ENCODE peak calls at places on chromosomes 11 and 22, in nine cellular contexts. E, J, C, X, K, P, V, W and M are unnamed samples.

GRCh38 chr11:61695917-61696316 is 15.7 kb downstream of the DAGLA start:
- DNase-seq in E (peak), J (peak), C (peak), X (peak), K (peak), P (peak), V (peak), W (peak), M (no peak)

GRCh38 chr11:19714387-19715363 is 2.0 kb downstream of the NAV2 start:
- DNase-seq in E (peak), J (no peak), C (peak), X (no peak), K (peak), P (no peak), V (peak), W (peak), M (no peak)

GRCh38 chr22:35456757-35457156 is 56.8 kb downstream of the MCM5 start:
- DNase-seq in E (no peak), J (no peak), C (no peak), X (no peak), K (no peak), P (no peak), V (no peak), W (no peak), M (no peak)

GRCh38 chr22:44659140-44659539 is 42.9 kb upstream of the PRR5 start:
- DNase-seq in E (no peak), J (no peak), C (no peak), X (no peak), K (no peak), P (no peak), V (no peak), W (no peak), M (no peak)

GRCh38 chr11:13276454-13276851 is 1.1 kb upstream of the BMAL1 start:
- DNase-seq in E (no peak), J (no peak), C (no peak), X (peak), K (no peak), P (no peak), V (no peak), W (no peak), M (peak)

GRCh38 chr11:15468471-15468870 is 353.7 kb downstream of the INSC start:
- DNase-seq in E (no peak), J (no peak), C (peak), X (no peak), K (no peak), P (no peak), V (no peak), W (no peak), M (no peak)

GRCh38 chr11:74282863-74283484 is 28.5 kb downstream of the P4HA3 start:
- DNase-seq in E (no peak), J (no peak), C (peak), X (no peak), K (no peak), P (no peak), V (no peak), W (no peak), M (no peak)

GRCh38 chr22:41838842-41839618 is 6.1 kb downstream of the SREBF2 start:
- DNase-seq in E (no peak), J (no peak), C (no peak), X (no peak), K (no peak), P (no peak), V (no peak), W (no peak), M (no peak)

GRCh38 chr11:1006762-1007161 is 29.8 kb downstream of the MUC6 start:
- DNase-seq in E (no peak), J (no peak), C (no peak), X (no peak), K (peak), P (no peak), V (no peak), W (peak), M (no peak)

GRCh38 chr11:92225206-92225562 is 566 bp downstream of the FAT3 start:
- DNase-seq in E (no peak), J (no peak), C (no peak), X (no peak), K (no peak), P (no peak), V (no peak), W (no peak), M (no peak)

GRCh38 chr11:129375731-129376657 is at the start of gene BARX2:
- DNase-seq in E (no peak), J (no peak), C (peak), X (peak), K (no peak), P (no peak), V (peak), W (peak), M (peak)

GRCh38 chr22:45096256-45096907 is 67.3 kb upstream of the NUP50 start:
- DNase-seq in E (no peak), J (peak), C (peak), X (peak), K (peak), P (no peak), V (peak), W (peak), M (peak)

GRCh38 chr11:44509291-44509690 is 56.2 kb upstream of the CD82 start:
- DNase-seq in E (no peak), J (no peak), C (no peak), X (no peak), K (no peak), P (no peak), V (no peak), W (no peak), M (no peak)

GRCh38 chr11:64619196-64619595 is 28.2 kb downstream of the SLC22A12 start:
- DNase-seq in E (no peak), J (no peak), C (no peak), X (no peak), K (no peak), P (no peak), V (no peak), W (no peak), M (no peak)

GRCh38 chr22:45478108-45478771 is 24.4 kb upstream of the FBLN1 start:
- DNase-seq in E (no peak), J (no peak), C (peak), X (no peak), K (no peak), P (no peak), V (no peak), W (no peak), M (no peak)

GRCh38 chr11:121421149-121421906 is 30.8 kb upstream of the SORL1 start:
- DNase-seq in E (no peak), J (peak), C (no peak), X (no peak), K (no peak), P (no peak), V (no peak), W (no peak), M (no peak)

GRCh38 chr11:116903139-116903538 is 65.7 kb upstream of the APOA1 start:
- DNase-seq in E (no peak), J (no peak), C (no peak), X (no peak), K (no peak), P (no peak), V (no peak), W (no peak), M (no peak)

GRCh38 chr11:115699733-115700132 is 195.5 kb upstream of the CADM1 start:
- DNase-seq in E (no peak), J (no peak), C (peak), X (no peak), K (no peak), P (no peak), V (no peak), W (peak), M (no peak)

GRCh38 chr11:71251761-71252433 is 480 bp downstream of the SHANK2 start:
- DNase-seq in E (peak), J (peak), C (no peak), X (peak), K (no peak), P (no peak), V (peak), W (peak), M (no peak)

GRCh38 chr11:79406376-79406775 is 34.5 kb downstream of the TENM4 start:
- DNase-seq in E (no peak), J (peak), C (no peak), X (no peak), K (no peak), P (no peak), V (no peak), W (no peak), M (no peak)

GRCh38 chr22:46673677-46674236 is 53.6 kb downstream of the GRAMD4 start:
- DNase-seq in E (no peak), J (no peak), C (no peak), X (no peak), K (no peak), P (no peak), V (no peak), W (no peak), M (no peak)

GRCh38 chr22:42269407-42270177 is 861 bp downstream of the TCF20 start:
- DNase-seq in E (peak), J (peak), C (no peak), X (peak), K (peak), P (no peak), V (peak), W (peak), M (peak)

GRCh38 chr22:17633217-17633997 is 4.9 kb upstream of the ATP6V1E1 start:
- DNase-seq in E (peak), J (no peak), C (peak), X (no peak), K (no peak), P (no peak), V (no peak), W (no peak), M (peak)

GRCh38 chr11:9003573-9004309 is at the start of gene NRIP3:
- DNase-seq in E (peak), J (peak), C (peak), X (peak), K (peak), P (peak), V (peak), W (peak), M (peak)

DNA sequence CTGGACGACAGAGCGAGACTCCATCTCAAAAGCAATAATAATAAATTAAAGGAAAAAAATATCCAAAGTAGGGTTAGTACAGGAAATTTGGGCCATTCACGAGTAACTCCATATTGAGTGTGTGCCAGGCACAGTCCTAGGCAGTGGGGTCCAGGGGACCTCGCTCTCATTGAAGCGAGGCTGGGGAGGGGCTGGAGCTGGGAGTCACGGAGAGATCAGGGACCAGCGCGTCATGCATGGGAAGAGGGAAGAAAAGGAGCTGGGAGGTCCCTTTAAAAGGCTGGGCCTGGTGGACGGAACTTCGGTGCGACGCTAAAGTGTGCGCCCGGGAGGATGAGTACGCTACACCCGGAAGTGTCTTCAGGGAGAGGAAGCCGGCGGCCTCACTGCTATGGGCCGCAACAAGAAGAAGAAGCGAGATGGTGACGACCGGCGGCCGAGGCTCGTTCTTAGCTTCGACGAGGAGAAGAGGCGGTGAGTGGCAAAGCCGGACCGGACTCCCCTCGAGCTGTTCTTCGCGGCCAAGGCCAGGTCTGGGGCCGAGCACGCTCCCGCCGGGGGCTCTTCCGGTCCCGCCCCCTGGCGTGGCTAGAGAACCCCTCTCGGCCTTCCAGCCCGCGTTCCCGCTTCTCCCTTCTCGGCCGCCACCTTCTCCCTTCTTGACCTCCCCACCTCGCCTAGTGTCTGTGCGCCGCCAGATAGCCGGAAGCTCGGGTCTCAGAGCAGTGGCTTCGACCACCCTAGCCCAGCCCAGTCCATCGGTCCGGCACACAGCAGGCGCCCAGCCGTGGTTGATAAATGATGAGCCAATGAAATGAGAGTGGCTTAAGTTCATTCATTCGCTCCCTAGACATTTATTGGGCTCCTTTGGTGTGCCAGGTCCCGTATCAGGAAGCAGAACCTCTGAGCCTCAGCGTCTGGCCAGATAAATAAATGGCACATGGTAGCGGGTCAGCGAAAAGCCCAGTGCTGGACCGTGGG is at the start of gene NOL12:
- DNase-seq in E (peak), J (peak), C (peak), X (peak), K (peak), P (peak), V (peak), W (peak), M (peak)
- TF ChIP-seq POLR2A in E (no peak), J (no peak), C (peak), X (peak), K (peak), P (no peak), V (no peak), W (peak), M (peak)

GRCh38 chr11:34050536-34050935 is 995 bp upstream of the CAPRIN1 start:
- DNase-seq in E (peak), J (peak), C (peak), X (no peak), K (no peak), P (no peak), V (no peak), W (no peak), M (no peak)

GRCh38 chr11:34052036-34052607 is 591 bp downstream of the CAPRIN1 start:
- DNase-seq in E (peak), J (peak), C (peak), X (peak), K (peak), P (peak), V (peak), W (peak), M (peak)

GRCh38 chr11:34050967-34051348 is 573 bp upstream of the CAPRIN1 start:
- DNase-seq in E (no peak), J (no peak), C (peak), X (no peak), K (no peak), P (no peak), V (no peak), W (no peak), M (no peak)

GRCh38 chr11:34052608-34053160 is 1.2 kb downstream of the CAPRIN1 start:
- DNase-seq in E (no peak), J (peak), C (no peak), X (peak), K (peak), P (no peak), V (peak), W (peak), M (peak)

GRCh38 chr11:34051349-34052035 is at the start of gene CAPRIN1:
- DNase-seq in E (peak), J (peak), C (peak), X (peak), K (peak), P (peak), V (peak), W (peak), M (peak)
- TF ChIP-seq POLR2A in E (no peak), J (peak), C (peak), X (peak), K (peak), P (peak), V (peak), W (peak), M (peak)

DNA sequence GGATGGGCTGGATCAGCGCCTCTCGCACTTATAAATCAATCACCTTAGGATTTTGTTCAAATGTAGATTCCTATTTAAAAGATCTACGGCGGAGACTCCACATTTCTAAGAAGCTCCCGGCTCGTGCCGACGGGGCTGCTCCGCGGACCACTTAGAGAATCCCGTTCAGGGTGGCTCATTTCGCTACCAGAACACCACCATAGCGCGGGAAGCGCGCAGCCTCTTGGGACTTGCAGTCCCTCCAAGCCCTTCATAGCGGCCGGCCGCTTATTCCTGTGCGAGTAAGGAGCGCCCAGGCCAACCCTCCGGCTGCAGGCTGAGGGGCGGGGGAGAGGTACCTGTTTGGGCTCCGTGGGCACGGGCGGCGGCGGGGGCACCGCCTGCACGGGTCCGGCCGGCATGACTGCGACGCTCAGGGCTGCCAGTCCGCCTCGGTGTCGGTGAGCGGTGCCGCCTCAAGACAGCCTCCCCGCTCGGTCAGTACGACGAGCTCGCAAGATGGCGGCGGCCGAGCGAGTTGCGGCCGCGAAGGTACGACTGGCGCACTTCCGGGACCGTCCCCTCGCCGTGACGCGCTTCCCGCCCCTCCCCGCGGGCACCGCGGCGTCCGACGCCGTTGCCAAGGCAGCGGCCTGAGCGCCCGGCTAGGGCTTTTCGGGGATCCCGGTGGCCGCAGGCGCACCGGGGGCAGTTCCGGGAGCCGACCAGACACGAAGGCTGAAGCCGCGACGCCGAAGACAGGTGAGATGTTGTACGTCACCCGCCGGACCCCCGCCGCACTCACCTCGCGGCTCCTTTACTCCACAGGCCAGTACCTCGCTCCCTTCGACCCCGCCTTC is at the start of the genes CCDC157 and SF3A1:
- DNase-seq in E (peak), J (peak), C (peak), X (peak), K (peak), P (peak), V (peak), W (peak), M (peak)
- TF ChIP-seq POLR2A in E (no peak), J (peak), C (peak), X (peak), K (peak), P (peak), V (peak), W (peak), M (peak)

DNA sequence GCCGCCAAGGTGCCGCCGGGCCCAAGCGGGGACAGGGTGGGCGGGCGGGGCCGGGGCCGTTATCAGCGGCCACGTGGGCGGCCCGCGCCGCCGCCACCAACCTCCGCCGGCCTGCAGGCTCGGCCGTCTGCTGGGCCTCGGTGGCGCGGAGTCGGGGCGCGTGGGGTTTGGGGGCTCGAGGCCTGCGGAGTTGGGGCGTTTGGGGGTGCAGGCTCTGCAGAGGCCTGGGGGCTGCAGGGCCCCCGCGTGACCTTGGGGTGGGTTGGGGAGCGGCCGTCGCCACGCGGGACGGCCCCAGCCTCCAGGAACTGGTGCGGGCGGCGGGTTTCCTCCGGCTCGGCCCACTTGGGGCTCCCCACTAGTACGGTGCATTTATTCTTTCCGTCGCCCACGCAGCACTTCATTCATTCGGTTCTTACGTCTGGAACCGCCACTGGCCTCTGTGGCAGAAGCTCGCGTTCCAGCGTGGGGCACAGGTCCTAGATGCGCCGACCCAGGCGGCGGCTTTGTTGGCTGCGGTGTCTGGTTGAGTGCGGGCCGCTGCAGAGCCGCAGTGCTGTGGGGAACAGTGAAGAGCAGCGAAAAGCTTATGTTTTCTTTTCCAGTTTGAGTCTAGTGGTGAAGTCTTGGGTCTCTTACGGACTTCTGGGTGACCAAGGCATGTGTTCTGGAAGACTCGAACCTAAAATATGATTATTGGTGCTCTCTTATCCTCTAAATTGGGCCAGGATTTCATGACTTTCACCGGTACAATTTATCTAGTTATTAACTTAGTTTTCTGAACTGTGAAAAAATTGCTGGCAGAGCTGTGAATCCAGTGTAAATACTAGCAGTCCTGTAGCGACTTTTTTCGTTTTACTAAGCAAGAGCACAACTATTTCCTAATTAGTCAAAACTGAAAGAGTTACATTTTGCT is 888 bp upstream of the TRMT2A start:
- DNase-seq in E (no peak), J (peak), C (peak), X (peak), K (no peak), P (no peak), V (no peak), W (peak), M (peak)
- TF ChIP-seq POLR2A in E (no peak), J (no peak), C (no peak), X (no peak), K (no peak), P (no peak), V (peak), W (no peak), M (no peak)

GRCh38 chr11:57781529-57781943 is 19.9 kb downstream of the CTNND1 start:
- DNase-seq in E (no peak), J (no peak), C (peak), X (peak), K (no peak), P (no peak), V (peak), W (peak), M (peak)
- TF ChIP-seq POLR2A in E (no peak), J (no peak), C (no peak), X (peak), K (no peak), P (no peak), V (no peak), W (peak), M (no peak)

DNA sequence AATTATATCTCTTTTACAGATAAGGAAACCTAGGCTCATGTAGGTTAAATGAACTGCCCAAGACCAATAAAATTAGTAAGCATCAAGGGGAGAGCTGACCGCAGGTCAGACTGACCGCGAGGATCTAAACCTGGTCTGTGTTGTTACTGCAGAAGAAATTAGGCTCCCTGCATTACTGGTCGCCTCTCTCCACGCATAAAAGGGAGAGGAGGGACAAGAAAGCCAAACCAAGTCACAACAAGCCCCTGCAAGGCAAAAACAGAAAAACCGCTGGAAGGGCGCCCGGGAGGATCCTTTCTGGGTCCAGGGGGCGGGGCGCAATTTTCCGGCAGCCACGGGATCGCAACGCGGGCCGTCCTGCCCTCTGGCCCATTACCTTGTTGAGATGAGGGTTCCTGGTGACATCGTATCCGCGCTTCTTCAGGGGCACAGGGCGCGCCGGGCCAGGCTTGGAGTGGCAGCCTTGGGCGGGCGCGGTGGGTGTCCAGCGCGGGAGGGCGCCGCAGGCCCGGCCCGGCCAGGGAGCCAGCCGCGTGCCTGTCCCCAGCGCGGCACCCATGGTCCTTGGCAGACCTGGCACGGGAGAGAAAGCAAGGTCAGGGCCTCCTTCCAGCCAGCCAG is 920 bp downstream of the ME3 start:
- DNase-seq in E (peak), J (no peak), C (no peak), X (peak), K (peak), P (peak), V (peak), W (peak), M (peak)
- TF ChIP-seq POLR2A in E (no peak), J (no peak), C (no peak), X (no peak), K (no peak), P (no peak), V (no peak), W (no peak), M (no peak)